ENCODE peak calls at places on chromosomes 4 and X, in six cellular contexts. One of them, this sample, is unnamed. For H3K36me3, the result is how much of the 10 kb centered on the place peaks cover.

GRCh38 chrX:14497184-14497666 is 32.1 kb upstream of the GLRA2 start:
- DNase-seq in cardiac muscle cell: no peak
- DNase-seq in GM23338: no peak
- DNase-seq in vagina: no peak
- DNase-seq in Caco-2: no peak
- DNase-seq in effector memory CD4-positive, alpha-beta T cell: no peak
- DNase-seq in this sample: peak

GRCh38 chrX:135516376-135516775 is 4.1 kb upstream of the INTS6L start:
- DNase-seq in cardiac muscle cell: no peak
- DNase-seq in Caco-2: no peak
- DNase-seq in vagina: no peak
- DNase-seq in GM23338: peak
- DNase-seq in effector memory CD4-positive, alpha-beta T cell: no peak
- DNase-seq in this sample: no peak

GRCh38 chr4:75940692-75941253 is at the start of gene NAAA:
- DNase-seq in GM23338: peak
- DNase-seq in vagina: no peak
- DNase-seq in effector memory CD4-positive, alpha-beta T cell: peak
- DNase-seq in Caco-2: peak
- DNase-seq in cardiac muscle cell: peak
- DNase-seq in this sample: peak

GRCh38 chr4:4364061-4364460 is 22.8 kb upstream of the NSG1 start:
- DNase-seq in vagina: no peak
- DNase-seq in cardiac muscle cell: no peak
- DNase-seq in GM23338: no peak
- DNase-seq in Caco-2: no peak
- DNase-seq in effector memory CD4-positive, alpha-beta T cell: no peak
- DNase-seq in this sample: no peak

GRCh38 chr4:140152015-140152703 is 1.8 kb downstream of the MAML3 start:
- DNase-seq in GM23338: peak
- DNase-seq in Caco-2: no peak
- DNase-seq in effector memory CD4-positive, alpha-beta T cell: peak
- DNase-seq in cardiac muscle cell: peak
- DNase-seq in vagina: no peak
- DNase-seq in this sample: peak

GRCh38 chr4:108272046-108272445 is 103.3 kb upstream of the LEF1 start:
- DNase-seq in cardiac muscle cell: no peak
- DNase-seq in effector memory CD4-positive, alpha-beta T cell: no peak
- DNase-seq in GM23338: no peak
- DNase-seq in vagina: no peak
- DNase-seq in Caco-2: no peak
- DNase-seq in this sample: no peak

GRCh38 chrX:118637997-118638396 is 89.4 kb upstream of the IL13RA1 start:
- DNase-seq in effector memory CD4-positive, alpha-beta T cell: no peak
- DNase-seq in Caco-2: no peak
- DNase-seq in vagina: no peak
- DNase-seq in GM23338: peak
- DNase-seq in cardiac muscle cell: no peak
- DNase-seq in this sample: peak

GRCh38 chr4:145216532-145216931 is 36.1 kb upstream of the OTUD4 start:
- DNase-seq in effector memory CD4-positive, alpha-beta T cell: no peak
- DNase-seq in cardiac muscle cell: no peak
- DNase-seq in GM23338: peak
- DNase-seq in Caco-2: no peak
- DNase-seq in vagina: no peak
- DNase-seq in this sample: peak

GRCh38 chr4:6472387-6473263 is at the start of gene PPP2R2C:
- DNase-seq in vagina: peak
- DNase-seq in GM23338: peak
- DNase-seq in Caco-2: peak
- DNase-seq in cardiac muscle cell: peak
- DNase-seq in effector memory CD4-positive, alpha-beta T cell: no peak
- DNase-seq in this sample: no peak

GRCh38 chrX:150507251-150507856 is 61.1 kb upstream of the MTM1 start:
- DNase-seq in Caco-2: no peak
- DNase-seq in GM23338: peak
- DNase-seq in cardiac muscle cell: no peak
- DNase-seq in effector memory CD4-positive, alpha-beta T cell: no peak
- DNase-seq in vagina: no peak
- DNase-seq in this sample: peak

GRCh38 chr4:118821590-118822293 is 14.2 kb downstream of the SEC24D start:
- DNase-seq in vagina: no peak
- DNase-seq in effector memory CD4-positive, alpha-beta T cell: no peak
- DNase-seq in cardiac muscle cell: no peak
- DNase-seq in Caco-2: no peak
- DNase-seq in GM23338: no peak
- DNase-seq in this sample: peak

GRCh38 chr4:118823471-118823870 is 12.5 kb downstream of the SEC24D start:
- DNase-seq in cardiac muscle cell: no peak
- DNase-seq in effector memory CD4-positive, alpha-beta T cell: no peak
- DNase-seq in GM23338: no peak
- DNase-seq in Caco-2: no peak
- DNase-seq in vagina: no peak
- DNase-seq in this sample: no peak

GRCh38 chr4:118826723-118827444 is 9.0 kb downstream of the SEC24D start:
- DNase-seq in cardiac muscle cell: no peak
- DNase-seq in vagina: no peak
- DNase-seq in GM23338: peak
- DNase-seq in effector memory CD4-positive, alpha-beta T cell: no peak
- DNase-seq in Caco-2: no peak
- DNase-seq in this sample: no peak

GRCh38 chr4:118825799-118826198 is 10.1 kb downstream of the SEC24D start:
- DNase-seq in effector memory CD4-positive, alpha-beta T cell: no peak
- DNase-seq in GM23338: no peak
- DNase-seq in Caco-2: no peak
- DNase-seq in vagina: no peak
- DNase-seq in cardiac muscle cell: no peak
- DNase-seq in this sample: no peak

GRCh38 chr4:118824141-118824540 is 11.8 kb downstream of the SEC24D start:
- DNase-seq in effector memory CD4-positive, alpha-beta T cell: no peak
- DNase-seq in GM23338: no peak
- DNase-seq in vagina: no peak
- DNase-seq in cardiac muscle cell: no peak
- DNase-seq in Caco-2: no peak
- DNase-seq in this sample: no peak
- H3K36me3 ChIP-seq in effector memory CD4-positive, alpha-beta T cell: under half
- H3K36me3 ChIP-seq in GM23338: under half
- H3K36me3 ChIP-seq in vagina: under half
- H3K36me3 ChIP-seq in cardiac muscle cell: under half
- H3K36me3 ChIP-seq in Caco-2: under half
- H3K36me3 ChIP-seq in this sample: half or more

GRCh38 chr4:1236103-1236641 is 12.8 kb downstream of the CTBP1 start:
- DNase-seq in Caco-2: no peak
- DNase-seq in effector memory CD4-positive, alpha-beta T cell: no peak
- DNase-seq in vagina: no peak
- DNase-seq in cardiac muscle cell: no peak
- DNase-seq in GM23338: peak
- DNase-seq in this sample: no peak

GRCh38 chr4:1234296-1234695 is 14.6 kb downstream of the CTBP1 start:
- DNase-seq in cardiac muscle cell: no peak
- DNase-seq in Caco-2: no peak
- DNase-seq in vagina: no peak
- DNase-seq in effector memory CD4-positive, alpha-beta T cell: no peak
- DNase-seq in GM23338: peak
- DNase-seq in this sample: peak

GRCh38 chr4:1233641-1234277 is 15.2 kb downstream of the CTBP1 start:
- DNase-seq in vagina: no peak
- DNase-seq in cardiac muscle cell: no peak
- DNase-seq in effector memory CD4-positive, alpha-beta T cell: no peak
- DNase-seq in GM23338: no peak
- DNase-seq in Caco-2: no peak
- DNase-seq in this sample: peak

GRCh38 chr4:1234811-1235292 is 14.1 kb downstream of the CTBP1 start:
- DNase-seq in cardiac muscle cell: no peak
- DNase-seq in vagina: no peak
- DNase-seq in effector memory CD4-positive, alpha-beta T cell: no peak
- DNase-seq in Caco-2: no peak
- DNase-seq in GM23338: peak
- DNase-seq in this sample: no peak

DNA sequence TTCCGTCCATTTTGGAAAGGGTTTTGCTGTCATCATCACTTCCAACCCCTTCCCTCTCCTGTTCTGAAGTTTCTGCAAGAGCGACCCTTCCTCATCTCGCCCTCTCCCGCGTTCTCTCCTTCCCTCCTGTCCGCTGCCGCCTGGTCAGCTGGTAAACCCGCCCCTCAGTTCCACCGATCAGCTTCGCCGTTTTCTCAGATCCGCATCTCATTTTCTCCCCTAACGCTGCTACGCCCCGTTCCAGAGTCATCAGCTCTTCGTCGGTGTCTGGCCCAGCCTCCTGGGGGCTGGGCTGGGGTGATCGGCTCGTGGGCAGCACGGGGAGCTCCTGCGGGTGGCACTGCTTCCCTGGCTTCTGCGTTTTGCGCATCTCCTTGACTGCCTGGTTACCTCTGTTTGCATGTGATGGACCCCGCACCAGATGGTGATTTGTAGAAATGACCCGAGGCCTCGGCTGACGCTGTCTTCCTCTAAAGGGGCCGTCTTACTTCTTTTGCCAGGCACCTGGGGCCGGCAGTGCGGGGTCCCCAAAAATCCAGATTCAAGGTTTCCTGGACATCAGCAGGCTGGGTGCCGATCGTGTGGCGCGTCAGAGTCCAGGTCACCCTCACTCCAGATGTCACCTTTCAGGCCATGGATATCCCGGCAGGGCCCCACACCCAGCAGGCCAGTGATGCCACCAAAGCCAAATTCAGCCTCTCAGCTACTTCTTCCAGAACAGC is 13.4 kb downstream of the CTBP1 start:
- DNase-seq in GM23338: peak
- DNase-seq in cardiac muscle cell: no peak
- DNase-seq in effector memory CD4-positive, alpha-beta T cell: no peak
- DNase-seq in vagina: no peak
- DNase-seq in Caco-2: no peak
- DNase-seq in this sample: no peak
- H3K36me3 ChIP-seq in GM23338: under half
- H3K36me3 ChIP-seq in cardiac muscle cell: under half
- H3K36me3 ChIP-seq in effector memory CD4-positive, alpha-beta T cell: half or more
- H3K36me3 ChIP-seq in vagina: under half
- H3K36me3 ChIP-seq in Caco-2: under half
- H3K36me3 ChIP-seq in this sample: under half

GRCh38 chr4:24496597-24496996 is 87.8 kb downstream of the DHX15 start:
- DNase-seq in Caco-2: no peak
- DNase-seq in vagina: no peak
- DNase-seq in cardiac muscle cell: no peak
- DNase-seq in effector memory CD4-positive, alpha-beta T cell: no peak
- DNase-seq in GM23338: no peak
- DNase-seq in this sample: no peak
- H3K36me3 ChIP-seq in Caco-2: under half
- H3K36me3 ChIP-seq in vagina: under half
- H3K36me3 ChIP-seq in cardiac muscle cell: under half
- H3K36me3 ChIP-seq in effector memory CD4-positive, alpha-beta T cell: under half
- H3K36me3 ChIP-seq in GM23338: under half
- H3K36me3 ChIP-seq in this sample: under half

GRCh38 chrX:2541603-2542002 is 40.8 kb upstream of the DHRSX start:
- DNase-seq in GM23338: no peak
- DNase-seq in Caco-2: no peak
- DNase-seq in cardiac muscle cell: no peak
- DNase-seq in effector memory CD4-positive, alpha-beta T cell: no peak
- DNase-seq in vagina: no peak
- DNase-seq in this sample: no peak

GRCh38 chrX:2540426-2540942 is 39.7 kb upstream of the DHRSX start:
- DNase-seq in vagina: no peak
- DNase-seq in cardiac muscle cell: no peak
- DNase-seq in effector memory CD4-positive, alpha-beta T cell: no peak
- DNase-seq in Caco-2: no peak
- DNase-seq in GM23338: no peak
- DNase-seq in this sample: no peak

GRCh38 chrX:2536974-2537373 is 36.2 kb upstream of the DHRSX start:
- DNase-seq in vagina: no peak
- DNase-seq in Caco-2: no peak
- DNase-seq in cardiac muscle cell: no peak
- DNase-seq in effector memory CD4-positive, alpha-beta T cell: no peak
- DNase-seq in GM23338: no peak
- DNase-seq in this sample: no peak

GRCh38 chrX:2538016-2538415 is 37.2 kb upstream of the DHRSX start:
- DNase-seq in effector memory CD4-positive, alpha-beta T cell: no peak
- DNase-seq in GM23338: no peak
- DNase-seq in Caco-2: no peak
- DNase-seq in cardiac muscle cell: no peak
- DNase-seq in vagina: no peak
- DNase-seq in this sample: peak

GRCh38 chrX:2539586-2539985 is 38.8 kb upstream of the DHRSX start:
- DNase-seq in GM23338: no peak
- DNase-seq in Caco-2: no peak
- DNase-seq in cardiac muscle cell: no peak
- DNase-seq in effector memory CD4-positive, alpha-beta T cell: no peak
- DNase-seq in vagina: no peak
- DNase-seq in this sample: no peak
- H3K36me3 ChIP-seq in GM23338: under half
- H3K36me3 ChIP-seq in Caco-2: under half
- H3K36me3 ChIP-seq in cardiac muscle cell: under half
- H3K36me3 ChIP-seq in effector memory CD4-positive, alpha-beta T cell: under half
- H3K36me3 ChIP-seq in vagina: under half
- H3K36me3 ChIP-seq in this sample: under half

GRCh38 chr4:38099908-38100407 is 139.8 kb downstream of the PTTG2 start:
- DNase-seq in cardiac muscle cell: no peak
- DNase-seq in effector memory CD4-positive, alpha-beta T cell: no peak
- DNase-seq in vagina: no peak
- DNase-seq in Caco-2: no peak
- DNase-seq in GM23338: no peak
- DNase-seq in this sample: peak
- H3K36me3 ChIP-seq in cardiac muscle cell: under half
- H3K36me3 ChIP-seq in effector memory CD4-positive, alpha-beta T cell: under half
- H3K36me3 ChIP-seq in vagina: under half
- H3K36me3 ChIP-seq in Caco-2: under half
- H3K36me3 ChIP-seq in GM23338: under half
- H3K36me3 ChIP-seq in this sample: under half

GRCh38 chrX:1388651-1389050 is 3.3 kb downstream of the SLC25A6 start:
- DNase-seq in cardiac muscle cell: no peak
- DNase-seq in effector memory CD4-positive, alpha-beta T cell: no peak
- DNase-seq in Caco-2: no peak
- DNase-seq in GM23338: no peak
- DNase-seq in vagina: no peak
- DNase-seq in this sample: no peak

GRCh38 chrX:1389181-1389992 is 2.5 kb downstream of the SLC25A6 start:
- DNase-seq in GM23338: no peak
- DNase-seq in cardiac muscle cell: no peak
- DNase-seq in Caco-2: no peak
- DNase-seq in vagina: no peak
- DNase-seq in effector memory CD4-positive, alpha-beta T cell: no peak
- DNase-seq in this sample: no peak

GRCh38 chrX:1390621-1391369 is 1.1 kb downstream of the SLC25A6 start:
- DNase-seq in Caco-2: no peak
- DNase-seq in cardiac muscle cell: no peak
- DNase-seq in GM23338: no peak
- DNase-seq in effector memory CD4-positive, alpha-beta T cell: peak
- DNase-seq in vagina: no peak
- DNase-seq in this sample: peak

GRCh38 chrX:1391370-1391706 is 575 bp downstream of the SLC25A6 start:
- DNase-seq in vagina: no peak
- DNase-seq in effector memory CD4-positive, alpha-beta T cell: no peak
- DNase-seq in Caco-2: peak
- DNase-seq in GM23338: peak
- DNase-seq in cardiac muscle cell: peak
- DNase-seq in this sample: no peak

DNA sequence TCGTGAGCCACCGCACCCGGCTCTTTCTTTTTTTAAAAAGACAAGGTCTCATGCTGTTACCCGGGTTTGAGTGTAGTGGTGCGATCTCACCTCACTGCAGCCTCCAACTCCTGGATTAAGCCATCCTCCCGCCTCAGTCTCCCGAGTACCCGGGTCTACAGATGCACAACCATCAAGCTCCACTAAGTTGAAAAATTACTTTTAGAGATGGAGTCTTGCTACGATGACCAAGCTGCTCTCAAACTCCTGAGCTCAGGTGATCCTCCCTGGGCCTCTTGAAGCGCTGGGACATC is 2.0 kb downstream of the SLC25A6 start:
- DNase-seq in Caco-2: no peak
- DNase-seq in vagina: no peak
- DNase-seq in effector memory CD4-positive, alpha-beta T cell: no peak
- DNase-seq in cardiac muscle cell: no peak
- DNase-seq in GM23338: no peak
- DNase-seq in this sample: no peak
- H3K36me3 ChIP-seq in Caco-2: under half
- H3K36me3 ChIP-seq in vagina: under half
- H3K36me3 ChIP-seq in effector memory CD4-positive, alpha-beta T cell: half or more
- H3K36me3 ChIP-seq in cardiac muscle cell: half or more
- H3K36me3 ChIP-seq in GM23338: under half
- H3K36me3 ChIP-seq in this sample: under half

This sample was measured in GM23248.